ENCODE peak calls at places on chromosomes 5 and 9, in eight cellular contexts. One of them, this sample, is unnamed.

GRCh38 chr5:170319281-170319680 is 21.7 kb upstream of the LCP2 start:
- DNase-seq in CD8-positive, alpha-beta memory T cell: no peak
- DNase-seq in sigmoid colon: no peak
- DNase-seq in left ventricle myocardium inferior: no peak
- DNase-seq in dorsolateral prefrontal cortex: no peak
- DNase-seq in IMR-90: no peak
- DNase-seq in fibroblast of lung: no peak
- DNase-seq in aorta: no peak
- DNase-seq in this sample: no peak

GRCh38 chr5:110031402-110032140 is 341.8 kb downstream of the MAN2A1 start:
- DNase-seq in dorsolateral prefrontal cortex: no peak
- DNase-seq in sigmoid colon: no peak
- DNase-seq in CD8-positive, alpha-beta memory T cell: no peak
- DNase-seq in fibroblast of lung: no peak
- DNase-seq in aorta: no peak
- DNase-seq in IMR-90: no peak
- DNase-seq in left ventricle myocardium inferior: no peak
- DNase-seq in this sample: no peak

GRCh38 chr9:3756071-3756470 is 230.3 kb upstream of the RFX3 start:
- DNase-seq in IMR-90: no peak
- DNase-seq in CD8-positive, alpha-beta memory T cell: no peak
- DNase-seq in dorsolateral prefrontal cortex: no peak
- DNase-seq in left ventricle myocardium inferior: no peak
- DNase-seq in aorta: no peak
- DNase-seq in sigmoid colon: no peak
- DNase-seq in fibroblast of lung: peak
- DNase-seq in this sample: no peak

GRCh38 chr9:130339306-130339705 is 73.7 kb downstream of the HMCN2 start:
- DNase-seq in left ventricle myocardium inferior: no peak
- DNase-seq in fibroblast of lung: no peak
- DNase-seq in CD8-positive, alpha-beta memory T cell: no peak
- DNase-seq in IMR-90: no peak
- DNase-seq in aorta: no peak
- DNase-seq in dorsolateral prefrontal cortex: no peak
- DNase-seq in sigmoid colon: no peak
- DNase-seq in this sample: no peak

GRCh38 chr9:2220036-2220435 is 204.9 kb downstream of the SMARCA2 start:
- DNase-seq in aorta: no peak
- DNase-seq in left ventricle myocardium inferior: no peak
- DNase-seq in sigmoid colon: no peak
- DNase-seq in CD8-positive, alpha-beta memory T cell: no peak
- DNase-seq in dorsolateral prefrontal cortex: no peak
- DNase-seq in fibroblast of lung: no peak
- DNase-seq in IMR-90: no peak
- DNase-seq in this sample: no peak

GRCh38 chr5:76608833-76609232 is 14.4 kb downstream of the F2RL2 start:
- DNase-seq in dorsolateral prefrontal cortex: no peak
- DNase-seq in IMR-90: peak
- DNase-seq in fibroblast of lung: peak
- DNase-seq in aorta: no peak
- DNase-seq in left ventricle myocardium inferior: no peak
- DNase-seq in sigmoid colon: no peak
- DNase-seq in CD8-positive, alpha-beta memory T cell: no peak
- DNase-seq in this sample: no peak

GRCh38 chr5:14557203-14557725 is 24.3 kb upstream of the OTULINL start:
- DNase-seq in CD8-positive, alpha-beta memory T cell: no peak
- DNase-seq in fibroblast of lung: no peak
- DNase-seq in sigmoid colon: no peak
- DNase-seq in IMR-90: no peak
- DNase-seq in left ventricle myocardium inferior: peak
- DNase-seq in dorsolateral prefrontal cortex: no peak
- DNase-seq in aorta: no peak
- DNase-seq in this sample: no peak

GRCh38 chr9:73269430-73270101 is 117.9 kb downstream of the ANXA1 start:
- DNase-seq in sigmoid colon: no peak
- DNase-seq in aorta: no peak
- DNase-seq in CD8-positive, alpha-beta memory T cell: no peak
- DNase-seq in dorsolateral prefrontal cortex: no peak
- DNase-seq in left ventricle myocardium inferior: no peak
- DNase-seq in fibroblast of lung: peak
- DNase-seq in IMR-90: peak
- DNase-seq in this sample: no peak

GRCh38 chr9:96663506-96664120 is 8.5 kb upstream of the PRXL2C start:
- DNase-seq in fibroblast of lung: peak
- DNase-seq in aorta: no peak
- DNase-seq in left ventricle myocardium inferior: no peak
- DNase-seq in dorsolateral prefrontal cortex: no peak
- DNase-seq in sigmoid colon: no peak
- DNase-seq in IMR-90: peak
- DNase-seq in CD8-positive, alpha-beta memory T cell: no peak
- DNase-seq in this sample: no peak

GRCh38 chr5:545641-546375 is 21.6 kb upstream of the SLC9A3 start:
- DNase-seq in fibroblast of lung: no peak
- DNase-seq in aorta: peak
- DNase-seq in dorsolateral prefrontal cortex: peak
- DNase-seq in left ventricle myocardium inferior: peak
- DNase-seq in IMR-90: no peak
- DNase-seq in CD8-positive, alpha-beta memory T cell: no peak
- DNase-seq in sigmoid colon: no peak
- DNase-seq in this sample: no peak

GRCh38 chr5:17156463-17156862 is 61.0 kb upstream of the BASP1 start:
- DNase-seq in fibroblast of lung: peak
- DNase-seq in aorta: no peak
- DNase-seq in CD8-positive, alpha-beta memory T cell: no peak
- DNase-seq in sigmoid colon: no peak
- DNase-seq in left ventricle myocardium inferior: no peak
- DNase-seq in IMR-90: peak
- DNase-seq in dorsolateral prefrontal cortex: no peak
- DNase-seq in this sample: no peak

GRCh38 chr9:27590636-27591035 is 17.4 kb upstream of the C9orf72 start:
- DNase-seq in left ventricle myocardium inferior: no peak
- DNase-seq in sigmoid colon: no peak
- DNase-seq in IMR-90: peak
- DNase-seq in dorsolateral prefrontal cortex: no peak
- DNase-seq in fibroblast of lung: peak
- DNase-seq in aorta: no peak
- DNase-seq in CD8-positive, alpha-beta memory T cell: no peak
- DNase-seq in this sample: no peak

GRCh38 chr9:19246891-19247290 is 16.4 kb downstream of the DENND4C start:
- DNase-seq in IMR-90: no peak
- DNase-seq in fibroblast of lung: no peak
- DNase-seq in sigmoid colon: no peak
- DNase-seq in left ventricle myocardium inferior: no peak
- DNase-seq in aorta: no peak
- DNase-seq in CD8-positive, alpha-beta memory T cell: no peak
- DNase-seq in dorsolateral prefrontal cortex: no peak
- DNase-seq in this sample: no peak

GRCh38 chr5:107542428-107542827 is 128.3 kb downstream of the EFNA5 start:
- DNase-seq in CD8-positive, alpha-beta memory T cell: no peak
- DNase-seq in IMR-90: peak
- DNase-seq in fibroblast of lung: peak
- DNase-seq in dorsolateral prefrontal cortex: no peak
- DNase-seq in aorta: peak
- DNase-seq in sigmoid colon: peak
- DNase-seq in left ventricle myocardium inferior: peak
- DNase-seq in this sample: no peak

GRCh38 chr9:99606955-99607354 is 214.7 kb upstream of the NR4A3 start:
- DNase-seq in sigmoid colon: no peak
- DNase-seq in dorsolateral prefrontal cortex: no peak
- DNase-seq in left ventricle myocardium inferior: no peak
- DNase-seq in aorta: no peak
- DNase-seq in fibroblast of lung: no peak
- DNase-seq in IMR-90: no peak
- DNase-seq in CD8-positive, alpha-beta memory T cell: no peak
- DNase-seq in this sample: no peak

GRCh38 chr5:175162036-175162435 is 281.9 kb downstream of the DRD1 start:
- DNase-seq in fibroblast of lung: peak
- DNase-seq in dorsolateral prefrontal cortex: no peak
- DNase-seq in CD8-positive, alpha-beta memory T cell: no peak
- DNase-seq in aorta: no peak
- DNase-seq in sigmoid colon: no peak
- DNase-seq in left ventricle myocardium inferior: no peak
- DNase-seq in IMR-90: no peak
- DNase-seq in this sample: no peak

GRCh38 chr5:88672644-88673493 is 210.1 kb downstream of the MEF2C start:
- DNase-seq in sigmoid colon: no peak
- DNase-seq in CD8-positive, alpha-beta memory T cell: no peak
- DNase-seq in dorsolateral prefrontal cortex: peak
- DNase-seq in IMR-90: no peak
- DNase-seq in fibroblast of lung: peak
- DNase-seq in left ventricle myocardium inferior: no peak
- DNase-seq in aorta: no peak
- DNase-seq in this sample: peak

GRCh38 chr5:149381986-149382338 is 2.9 kb upstream of the IL17B start:
- DNase-seq in IMR-90: peak
- DNase-seq in fibroblast of lung: peak
- DNase-seq in aorta: peak
- DNase-seq in left ventricle myocardium inferior: peak
- DNase-seq in CD8-positive, alpha-beta memory T cell: peak
- DNase-seq in dorsolateral prefrontal cortex: peak
- DNase-seq in sigmoid colon: peak
- DNase-seq in this sample: peak

GRCh38 chr5:115586525-115587146 is 15.6 kb downstream of the TICAM2 start:
- DNase-seq in left ventricle myocardium inferior: no peak
- DNase-seq in aorta: no peak
- DNase-seq in sigmoid colon: no peak
- DNase-seq in IMR-90: peak
- DNase-seq in dorsolateral prefrontal cortex: no peak
- DNase-seq in fibroblast of lung: peak
- DNase-seq in CD8-positive, alpha-beta memory T cell: no peak
- DNase-seq in this sample: no peak

DNA sequence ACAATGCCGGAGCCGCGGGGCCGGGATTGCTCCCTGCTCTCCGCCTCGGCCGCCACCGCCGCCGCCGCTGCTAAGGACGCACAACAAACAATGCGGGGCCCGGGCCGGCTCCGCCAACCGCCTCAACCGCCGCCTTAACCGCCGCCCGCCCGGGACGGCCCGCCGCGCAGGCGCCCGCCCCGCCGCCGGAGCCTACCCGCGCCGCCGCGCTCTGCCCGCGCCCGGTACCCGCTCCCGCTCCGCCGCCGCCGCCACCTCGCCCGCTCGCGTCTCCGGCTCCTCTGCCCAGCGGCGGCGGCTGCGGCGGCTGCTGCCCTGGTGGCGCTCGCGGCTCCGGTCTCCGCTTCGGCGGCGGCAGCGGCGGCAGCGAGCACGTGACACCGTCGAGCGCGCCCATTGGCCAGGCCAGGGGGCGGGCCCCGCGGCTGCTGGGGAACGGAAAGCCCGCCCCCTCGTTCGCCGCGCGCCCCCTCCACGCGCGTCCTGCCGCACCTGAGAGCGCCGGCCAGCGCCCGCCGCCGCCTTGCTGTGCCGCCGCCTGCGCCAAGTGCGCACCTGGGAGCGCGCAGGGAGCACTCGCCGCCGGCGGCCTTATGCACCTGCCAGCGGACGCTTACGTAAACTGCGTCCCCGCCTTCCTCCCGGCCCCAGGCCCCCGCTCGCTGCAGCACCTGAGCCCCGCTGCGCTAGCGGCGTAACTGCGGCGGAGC is at the start of gene STRBP:
- DNase-seq in fibroblast of lung: peak
- DNase-seq in sigmoid colon: peak
- DNase-seq in left ventricle myocardium inferior: peak
- DNase-seq in aorta: peak
- DNase-seq in dorsolateral prefrontal cortex: peak
- DNase-seq in CD8-positive, alpha-beta memory T cell: peak
- DNase-seq in IMR-90: peak
- DNase-seq in this sample: peak
- H3K27ac ChIP-seq in fibroblast of lung: no peak
- H3K27ac ChIP-seq in sigmoid colon: peak
- H3K27ac ChIP-seq in left ventricle myocardium inferior: peak
- H3K27ac ChIP-seq in aorta: no peak
- H3K27ac ChIP-seq in dorsolateral prefrontal cortex: peak
- H3K27ac ChIP-seq in CD8-positive, alpha-beta memory T cell: peak
- H3K27ac ChIP-seq in IMR-90: no peak
- H3K27ac ChIP-seq in this sample: peak

GRCh38 chr5:36272136-36272665 is 29.5 kb downstream of the RANBP3L start:
- DNase-seq in left ventricle myocardium inferior: no peak
- DNase-seq in IMR-90: no peak
- DNase-seq in CD8-positive, alpha-beta memory T cell: no peak
- DNase-seq in sigmoid colon: no peak
- DNase-seq in fibroblast of lung: peak
- DNase-seq in aorta: no peak
- DNase-seq in dorsolateral prefrontal cortex: no peak
- DNase-seq in this sample: no peak

GRCh38 chr5:36267905-36268304 is 26.2 kb upstream of the NADK2 start:
- DNase-seq in dorsolateral prefrontal cortex: no peak
- DNase-seq in IMR-90: no peak
- DNase-seq in fibroblast of lung: no peak
- DNase-seq in left ventricle myocardium inferior: no peak
- DNase-seq in CD8-positive, alpha-beta memory T cell: no peak
- DNase-seq in aorta: no peak
- DNase-seq in sigmoid colon: no peak
- DNase-seq in this sample: no peak

GRCh38 chr5:36269479-36269878 is 27.8 kb upstream of the NADK2 start:
- DNase-seq in aorta: no peak
- DNase-seq in left ventricle myocardium inferior: no peak
- DNase-seq in fibroblast of lung: no peak
- DNase-seq in CD8-positive, alpha-beta memory T cell: no peak
- DNase-seq in sigmoid colon: no peak
- DNase-seq in IMR-90: no peak
- DNase-seq in dorsolateral prefrontal cortex: no peak
- DNase-seq in this sample: no peak

GRCh38 chr5:36273809-36274526 is 27.7 kb downstream of the RANBP3L start:
- DNase-seq in dorsolateral prefrontal cortex: no peak
- DNase-seq in CD8-positive, alpha-beta memory T cell: no peak
- DNase-seq in aorta: no peak
- DNase-seq in fibroblast of lung: no peak
- DNase-seq in sigmoid colon: no peak
- DNase-seq in IMR-90: no peak
- DNase-seq in left ventricle myocardium inferior: no peak
- DNase-seq in this sample: no peak

GRCh38 chr5:36270175-36270574 is 28.4 kb upstream of the NADK2 start:
- DNase-seq in sigmoid colon: no peak
- DNase-seq in left ventricle myocardium inferior: no peak
- DNase-seq in IMR-90: no peak
- DNase-seq in fibroblast of lung: no peak
- DNase-seq in CD8-positive, alpha-beta memory T cell: no peak
- DNase-seq in aorta: no peak
- DNase-seq in dorsolateral prefrontal cortex: no peak
- DNase-seq in this sample: no peak
- H3K27ac ChIP-seq in sigmoid colon: no peak
- H3K27ac ChIP-seq in left ventricle myocardium inferior: no peak
- H3K27ac ChIP-seq in IMR-90: no peak
- H3K27ac ChIP-seq in fibroblast of lung: no peak
- H3K27ac ChIP-seq in CD8-positive, alpha-beta memory T cell: no peak
- H3K27ac ChIP-seq in aorta: no peak
- H3K27ac ChIP-seq in dorsolateral prefrontal cortex: peak
- H3K27ac ChIP-seq in this sample: no peak

GRCh38 chr5:147645172-147645571 is 135.3 kb upstream of the DPYSL3 start:
- DNase-seq in aorta: no peak
- DNase-seq in IMR-90: no peak
- DNase-seq in CD8-positive, alpha-beta memory T cell: no peak
- DNase-seq in dorsolateral prefrontal cortex: no peak
- DNase-seq in fibroblast of lung: no peak
- DNase-seq in sigmoid colon: no peak
- DNase-seq in left ventricle myocardium inferior: no peak
- DNase-seq in this sample: no peak
- H3K27ac ChIP-seq in aorta: no peak
- H3K27ac ChIP-seq in IMR-90: no peak
- H3K27ac ChIP-seq in CD8-positive, alpha-beta memory T cell: no peak
- H3K27ac ChIP-seq in dorsolateral prefrontal cortex: peak
- H3K27ac ChIP-seq in fibroblast of lung: no peak
- H3K27ac ChIP-seq in sigmoid colon: no peak
- H3K27ac ChIP-seq in left ventricle myocardium inferior: no peak
- H3K27ac ChIP-seq in this sample: no peak

GRCh38 chr9:5799314-5799713 is 33.6 kb downstream of the ERMP1 start:
- DNase-seq in dorsolateral prefrontal cortex: no peak
- DNase-seq in aorta: no peak
- DNase-seq in left ventricle myocardium inferior: no peak
- DNase-seq in sigmoid colon: no peak
- DNase-seq in fibroblast of lung: peak
- DNase-seq in CD8-positive, alpha-beta memory T cell: no peak
- DNase-seq in IMR-90: peak
- DNase-seq in this sample: no peak
- H3K27ac ChIP-seq in dorsolateral prefrontal cortex: peak
- H3K27ac ChIP-seq in aorta: no peak
- H3K27ac ChIP-seq in left ventricle myocardium inferior: no peak
- H3K27ac ChIP-seq in sigmoid colon: no peak
- H3K27ac ChIP-seq in fibroblast of lung: no peak
- H3K27ac ChIP-seq in CD8-positive, alpha-beta memory T cell: no peak
- H3K27ac ChIP-seq in IMR-90: no peak
- H3K27ac ChIP-seq in this sample: no peak

This sample was measured in substantia nigra.